ENCODE peak calls at places on chromosome 4, in five cellular contexts. Q is T47D; D is NCI-H2029; M is activated CD8-positive, alpha-beta memory T cell treated with anti-CD3 and anti-CD28 coated beads for 1 hour; O is non-pigmented ciliary epithelial cell. E is an unnamed sample.

GRCh38 chr4:36198861-36199260 is 45.5 kb downstream of the ARAP2 start:
- DNase-seq in Q (no peak), D (no peak), M (no peak), O (no peak), E (no peak)

GRCh38 chr4:108954880-108955279 is 192.0 kb upstream of the ETNPPL start:
- DNase-seq in Q (no peak), D (no peak), M (no peak), O (no peak), E (no peak)

GRCh38 chr4:184802203-184803015 is 23.4 kb downstream of the ACSL1 start:
- DNase-seq in Q (no peak), D (no peak), M (no peak), O (no peak), E (no peak)

GRCh38 chr4:176660561-176660960 is 132.2 kb downstream of the VEGFC start:
- DNase-seq in Q (peak; percentile 29), D (no peak), M (no peak), O (no peak), E (no peak)

GRCh38 chr4:41209187-41209586 is 5.2 kb downstream of the APBB2 start:
- DNase-seq in Q (peak; percentile 78), D (no peak), M (no peak), O (no peak), E (no peak)

GRCh38 chr4:17587094-17587822 is 10.3 kb downstream of the LAP3 start:
- DNase-seq in Q (no peak), D (no peak), M (no peak), O (no peak), E (no peak)

GRCh38 chr4:52850406-52851119 is 11.6 kb upstream of the RASL11B start:
- DNase-seq in Q (no peak), D (no peak), M (no peak), O (no peak), E (no peak)

GRCh38 chr4:53676402-53676871 is 85.2 kb upstream of the LNX1 start:
- DNase-seq in Q (no peak), D (no peak), M (no peak), O (peak; percentile 44), E (no peak)

GRCh38 chr4:168551945-168552695 is 55.3 kb downstream of the PALLD start:
- DNase-seq in Q (peak; percentile 49), D (no peak), M (no peak), O (no peak), E (no peak)

GRCh38 chr4:3781193-3781886 is 15.2 kb downstream of the ADRA2C start:
- DNase-seq in Q (peak; percentile 97), D (no peak), M (no peak), O (no peak), E (no peak)

GRCh38 chr4:120685756-120686278 is 236.7 kb downstream of the PRDM5 start:
- DNase-seq in Q (no peak), D (no peak), M (no peak), O (no peak), E (no peak)

GRCh38 chr4:100190643-100191600 is 654 bp upstream of the DDIT4L start:
- DNase-seq in Q (no peak), D (no peak), M (no peak), O (no peak), E (no peak)

GRCh38 chr4:101813604-101814003 is 23.1 kb downstream of the BANK1 start:
- DNase-seq in Q (no peak), D (no peak), M (no peak), O (no peak), E (no peak)

GRCh38 chr4:54433686-54434085 is 204.6 kb downstream of the PDGFRA start:
- DNase-seq in Q (peak; percentile 2), D (no peak), M (no peak), O (no peak), E (no peak)

GRCh38 chr4:83108101-83108861 is 6.2 kb downstream of the PLAC8 start:
- DNase-seq in Q (no peak), D (no peak), M (no peak), O (no peak), E (no peak)

GRCh38 chr4:656651-657337 is 17.3 kb downstream of the ATP5ME start:
- DNase-seq in Q (no peak), D (no peak), M (no peak), O (no peak), E (no peak)

GRCh38 chr4:24115101-24115500 is 225.3 kb upstream of the PPARGC1A start:
- DNase-seq in Q (no peak), D (no peak), M (no peak), O (no peak), E (no peak)

GRCh38 chr4:106315476-106315967 is 487 bp downstream of the TBCK start:
- DNase-seq in Q (peak; percentile 74), D (no peak), M (no peak), O (no peak), E (no peak)

GRCh38 chr4:48490012-48490679 is at the start of gene ZAR1:
- DNase-seq in Q (no peak), D (peak; percentile 34), M (no peak), O (no peak), E (no peak)

GRCh38 chr4:156662921-156663320 is 308.7 kb downstream of the PDGFC start:
- DNase-seq in Q (no peak), D (no peak), M (no peak), O (no peak), E (no peak)

GRCh38 chr4:97016186-97016945 is 1126.9 kb downstream of the STPG2 start:
- DNase-seq in Q (no peak), D (peak; percentile 3), M (no peak), O (no peak), E (peak; percentile 38)

GRCh38 chr4:2923141-2923551 is 40.1 kb downstream of the NOP14 start:
- DNase-seq in Q (no peak), D (no peak), M (no peak), O (peak; percentile 36), E (no peak)

GRCh38 chr4:182405087-182405486 is 161.9 kb downstream of the TENM3 start:
- DNase-seq in Q (no peak), D (no peak), M (no peak), O (no peak), E (no peak)

GRCh38 chr4:159029481-159029880 is 73.4 kb upstream of the RAPGEF2 start:
- DNase-seq in Q (no peak), D (no peak), M (no peak), O (no peak), E (no peak)

GRCh38 chr4:145736241-145736831 is 56.4 kb downstream of the C4orf51 start:
- DNase-seq in Q (peak; percentile 86), D (peak; percentile 58), M (no peak), O (no peak), E (no peak)

GRCh38 chr4:2862528-2862927 is 18.9 kb downstream of the ADD1 start:
- DNase-seq in Q (no peak), D (no peak), M (no peak), O (no peak), E (no peak)

GRCh38 chr4:180449395-180449956 is 1793.7 kb upstream of the TENM3 start:
- DNase-seq in Q (peak; percentile 62), D (peak; percentile 50), M (no peak), O (no peak), E (peak; percentile 65)

GRCh38 chr4:26356067-26356466 is 35.3 kb downstream of the RBPJ start:
- DNase-seq in Q (peak; percentile 7), D (no peak), M (no peak), O (no peak), E (no peak)

E was measured in DMS153.